ENCODE peak calls at places on chromosomes 2 and 18, in six cellular contexts. One of them, this sample, is unnamed.

GRCh38 chr18:54911551-54911950 is 47.7 kb downstream of the CCDC68 start:
- DNase-seq in PC-3: no peak
- DNase-seq in breast epithelium: no peak
- DNase-seq in heart left ventricle: no peak
- DNase-seq in brain microvascular endothelial cell: no peak
- DNase-seq in neural progenitor cell: no peak
- DNase-seq in this sample: no peak

GRCh38 chr2:201127570-201127969 is 11.6 kb downstream of the CFLAR start:
- DNase-seq in heart left ventricle: peak; percentile 51
- DNase-seq in breast epithelium: no peak
- DNase-seq in brain microvascular endothelial cell: no peak
- DNase-seq in neural progenitor cell: no peak
- DNase-seq in PC-3: no peak
- DNase-seq in this sample: peak; percentile 67

GRCh38 chr2:86592547-86593230 is 29.4 kb upstream of the CHMP3 start:
- DNase-seq in breast epithelium: no peak
- DNase-seq in brain microvascular endothelial cell: peak; percentile 2
- DNase-seq in PC-3: no peak
- DNase-seq in heart left ventricle: no peak
- DNase-seq in neural progenitor cell: no peak
- DNase-seq in this sample: no peak

GRCh38 chr2:102235491-102235890 is 48.7 kb downstream of the IL1RL2 start:
- DNase-seq in breast epithelium: no peak
- DNase-seq in neural progenitor cell: peak; percentile 55
- DNase-seq in heart left ventricle: no peak
- DNase-seq in brain microvascular endothelial cell: no peak
- DNase-seq in PC-3: peak; percentile 50
- DNase-seq in this sample: no peak

GRCh38 chr2:88638743-88639142 is 11.5 kb upstream of the EIF2AK3 start:
- DNase-seq in heart left ventricle: no peak
- DNase-seq in PC-3: peak; percentile 80
- DNase-seq in breast epithelium: no peak
- DNase-seq in neural progenitor cell: no peak
- DNase-seq in brain microvascular endothelial cell: no peak
- DNase-seq in this sample: no peak

GRCh38 chr18:35241523-35241804 is 630 bp downstream of the ZNF397 start:
- DNase-seq in neural progenitor cell: no peak
- DNase-seq in breast epithelium: no peak
- DNase-seq in brain microvascular endothelial cell: no peak
- DNase-seq in heart left ventricle: no peak
- DNase-seq in PC-3: no peak
- DNase-seq in this sample: no peak

GRCh38 chr18:23586249-23587196 is at the start of gene NPC1:
- DNase-seq in neural progenitor cell: peak; percentile 98
- DNase-seq in breast epithelium: peak; percentile 94
- DNase-seq in brain microvascular endothelial cell: peak; percentile 95
- DNase-seq in heart left ventricle: peak; percentile 96
- DNase-seq in PC-3: peak; percentile 96
- DNase-seq in this sample: peak; percentile 95

GRCh38 chr18:51154664-51155063 is 42.8 kb downstream of the MEX3C start:
- DNase-seq in brain microvascular endothelial cell: no peak
- DNase-seq in neural progenitor cell: no peak
- DNase-seq in heart left ventricle: no peak
- DNase-seq in PC-3: no peak
- DNase-seq in breast epithelium: no peak
- DNase-seq in this sample: no peak

GRCh38 chr2:84317135-84317534 is 141.9 kb downstream of the SUCLG1 start:
- DNase-seq in breast epithelium: no peak
- DNase-seq in neural progenitor cell: no peak
- DNase-seq in heart left ventricle: no peak
- DNase-seq in PC-3: no peak
- DNase-seq in brain microvascular endothelial cell: no peak
- DNase-seq in this sample: no peak

GRCh38 chr18:9020221-9020620 is 82.3 kb upstream of the NDUFV2 start:
- DNase-seq in heart left ventricle: no peak
- DNase-seq in neural progenitor cell: no peak
- DNase-seq in breast epithelium: no peak
- DNase-seq in brain microvascular endothelial cell: no peak
- DNase-seq in PC-3: no peak
- DNase-seq in this sample: no peak

GRCh38 chr2:47697000-47697601 is 85.8 kb upstream of the MSH6 start:
- DNase-seq in brain microvascular endothelial cell: no peak
- DNase-seq in PC-3: no peak
- DNase-seq in neural progenitor cell: no peak
- DNase-seq in breast epithelium: no peak
- DNase-seq in heart left ventricle: no peak
- DNase-seq in this sample: no peak

DNA sequence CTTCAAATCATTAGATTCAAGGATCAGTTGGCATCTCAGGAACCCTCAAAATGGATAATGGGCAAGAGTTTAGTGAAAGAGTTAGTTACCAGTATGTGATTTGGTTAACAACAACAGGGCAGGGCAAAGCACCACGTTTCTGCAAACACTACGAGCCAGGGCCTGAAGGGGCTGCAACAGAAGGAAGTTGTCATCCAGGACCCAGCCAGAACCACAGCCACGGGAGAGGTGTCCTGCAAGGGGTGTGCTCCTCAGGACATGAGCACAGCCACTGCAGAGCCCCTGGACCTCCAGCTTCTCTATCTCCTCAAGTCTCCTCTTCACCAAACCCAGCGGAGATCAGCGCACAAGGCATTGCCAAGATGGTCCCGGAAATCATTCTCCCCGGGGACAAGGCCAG is 173.3 kb upstream of the PIEZO2 start:
- DNase-seq in brain microvascular endothelial cell: no peak
- DNase-seq in heart left ventricle: no peak
- DNase-seq in PC-3: no peak
- DNase-seq in breast epithelium: no peak
- DNase-seq in neural progenitor cell: no peak
- DNase-seq in this sample: no peak
- TF ChIP-seq CTCF in brain microvascular endothelial cell: no peak
- TF ChIP-seq CTCF in heart left ventricle: no peak
- TF ChIP-seq CTCF in PC-3: no peak
- TF ChIP-seq CTCF in breast epithelium: no peak
- TF ChIP-seq CTCF in neural progenitor cell: no peak
- TF ChIP-seq CTCF in this sample: no peak

GRCh38 chr2:177241771-177242135 is 22.8 kb downstream of the NFE2L2 start:
- DNase-seq in heart left ventricle: no peak
- DNase-seq in PC-3: no peak
- DNase-seq in neural progenitor cell: no peak
- DNase-seq in breast epithelium: no peak
- DNase-seq in brain microvascular endothelial cell: no peak
- DNase-seq in this sample: no peak
- H3K4me3 ChIP-seq in heart left ventricle: no peak overlapping the region
- H3K4me3 ChIP-seq in PC-3: peak overlapping the region; percentile 61
- H3K4me3 ChIP-seq in neural progenitor cell: no peak overlapping the region
- H3K4me3 ChIP-seq in breast epithelium: no peak overlapping the region
- H3K4me3 ChIP-seq in brain microvascular endothelial cell: no peak overlapping the region
- H3K4me3 ChIP-seq in this sample: no peak overlapping the region

DNA sequence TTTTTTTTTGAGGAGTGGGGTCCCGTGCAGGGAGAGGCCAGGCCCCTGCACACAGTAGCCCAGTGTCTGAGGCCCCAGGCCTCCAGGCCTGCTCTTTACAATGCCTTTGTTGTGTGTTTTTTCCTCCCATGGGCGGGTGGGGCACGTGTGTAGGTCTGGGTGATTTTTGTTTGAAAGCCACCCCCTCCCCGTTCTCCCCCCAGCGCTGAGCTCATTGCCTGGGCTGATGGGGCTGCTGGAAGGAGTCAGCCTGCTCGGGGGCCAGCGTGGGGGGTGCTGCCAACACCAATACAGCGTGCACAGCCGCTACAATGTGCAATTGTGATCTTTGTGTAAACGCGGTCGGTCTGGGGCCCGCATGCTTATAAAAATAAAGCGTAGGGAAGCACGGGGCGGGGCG is 142.7 kb downstream of the DYSF start:
- DNase-seq in brain microvascular endothelial cell: no peak
- DNase-seq in PC-3: no peak
- DNase-seq in breast epithelium: no peak
- DNase-seq in heart left ventricle: no peak
- DNase-seq in neural progenitor cell: no peak
- DNase-seq in this sample: no peak
- TF ChIP-seq CTCF in brain microvascular endothelial cell: no peak
- TF ChIP-seq CTCF in PC-3: no peak
- TF ChIP-seq CTCF in breast epithelium: no peak
- TF ChIP-seq CTCF in heart left ventricle: no peak
- TF ChIP-seq CTCF in neural progenitor cell: no peak
- TF ChIP-seq CTCF in this sample: no peak

GRCh38 chr18:21701621-21702020 is 3.0 kb downstream of the ABHD3 start:
- DNase-seq in PC-3: no peak
- DNase-seq in heart left ventricle: no peak
- DNase-seq in breast epithelium: no peak
- DNase-seq in neural progenitor cell: no peak
- DNase-seq in brain microvascular endothelial cell: no peak
- DNase-seq in this sample: no peak
- H3K4me3 ChIP-seq in PC-3: no peak overlapping the region
- H3K4me3 ChIP-seq in heart left ventricle: no peak overlapping the region
- H3K4me3 ChIP-seq in breast epithelium: no peak overlapping the region
- H3K4me3 ChIP-seq in neural progenitor cell: no peak overlapping the region
- H3K4me3 ChIP-seq in brain microvascular endothelial cell: no peak overlapping the region
- H3K4me3 ChIP-seq in this sample: no peak overlapping the region

DNA sequence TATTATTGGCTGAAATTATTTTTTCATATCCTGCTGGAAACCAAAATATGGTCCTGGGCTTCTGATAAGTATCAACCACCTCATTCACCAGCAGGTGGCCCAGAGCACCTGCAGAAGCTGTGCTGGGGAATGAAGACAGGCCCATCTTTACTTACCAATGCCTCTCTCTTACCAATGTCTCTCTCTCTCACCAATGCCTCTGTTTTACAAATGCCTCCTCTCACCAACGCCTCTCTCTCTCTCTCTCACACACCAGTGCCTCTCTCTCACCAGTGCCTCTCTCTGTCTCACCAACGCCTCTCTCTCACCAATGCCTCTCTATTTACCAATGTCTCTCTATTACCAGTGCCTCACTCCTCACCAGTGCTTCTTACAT is 2.3 kb upstream of the MAL start:
- DNase-seq in breast epithelium: no peak
- DNase-seq in neural progenitor cell: no peak
- DNase-seq in PC-3: peak; percentile 75
- DNase-seq in brain microvascular endothelial cell: no peak
- DNase-seq in heart left ventricle: no peak
- DNase-seq in this sample: no peak
- TF ChIP-seq CTCF in breast epithelium: no peak
- TF ChIP-seq CTCF in neural progenitor cell: no peak
- TF ChIP-seq CTCF in PC-3: peak; percentile 76
- TF ChIP-seq CTCF in brain microvascular endothelial cell: no peak
- TF ChIP-seq CTCF in heart left ventricle: no peak
- TF ChIP-seq CTCF in this sample: no peak

GRCh38 chr2:33214436-33214835 is 262.0 kb upstream of the RASGRP3 start:
- DNase-seq in heart left ventricle: peak; percentile 32
- DNase-seq in brain microvascular endothelial cell: peak; percentile 97
- DNase-seq in breast epithelium: no peak
- DNase-seq in neural progenitor cell: no peak
- DNase-seq in PC-3: no peak
- DNase-seq in this sample: peak; percentile 83

GRCh38 chr2:33214857-33215256 is 261.6 kb upstream of the RASGRP3 start:
- DNase-seq in breast epithelium: no peak
- DNase-seq in brain microvascular endothelial cell: no peak
- DNase-seq in neural progenitor cell: no peak
- DNase-seq in heart left ventricle: no peak
- DNase-seq in PC-3: no peak
- DNase-seq in this sample: no peak

GRCh38 chr2:33216508-33217182 is 259.8 kb upstream of the RASGRP3 start:
- DNase-seq in neural progenitor cell: no peak
- DNase-seq in brain microvascular endothelial cell: peak; percentile 63
- DNase-seq in heart left ventricle: peak; percentile 77
- DNase-seq in PC-3: no peak
- DNase-seq in breast epithelium: no peak
- DNase-seq in this sample: no peak

GRCh38 chr2:33215983-33216382 is 260.5 kb upstream of the RASGRP3 start:
- DNase-seq in PC-3: no peak
- DNase-seq in neural progenitor cell: no peak
- DNase-seq in brain microvascular endothelial cell: no peak
- DNase-seq in heart left ventricle: no peak
- DNase-seq in breast epithelium: no peak
- DNase-seq in this sample: no peak

DNA sequence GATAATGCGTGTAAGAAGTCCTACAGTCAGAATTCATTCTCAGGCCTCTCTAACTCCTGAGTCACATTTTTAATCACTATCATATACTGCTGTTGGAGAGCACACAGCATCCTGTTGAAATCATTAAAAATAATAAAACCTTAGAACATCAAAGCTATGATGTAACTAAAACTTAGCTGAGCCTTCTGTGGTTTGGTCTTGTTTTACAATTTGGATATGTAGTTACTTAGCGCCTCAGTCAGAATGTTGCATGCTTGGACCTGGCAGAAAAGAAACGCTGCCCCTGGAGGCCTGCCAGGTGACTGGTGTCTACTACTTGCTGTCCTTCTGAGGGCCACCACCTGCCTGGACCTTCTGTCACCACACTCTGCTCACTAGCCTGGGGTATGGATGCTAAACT is 261.1 kb upstream of the RASGRP3 start:
- DNase-seq in breast epithelium: no peak
- DNase-seq in PC-3: peak; percentile 16
- DNase-seq in heart left ventricle: peak; percentile 80
- DNase-seq in neural progenitor cell: no peak
- DNase-seq in brain microvascular endothelial cell: peak; percentile 90
- DNase-seq in this sample: peak; percentile 96
- H3K4me3 ChIP-seq in breast epithelium: no peak overlapping the region
- H3K4me3 ChIP-seq in PC-3: no peak overlapping the region
- H3K4me3 ChIP-seq in heart left ventricle: no peak overlapping the region
- H3K4me3 ChIP-seq in neural progenitor cell: no peak overlapping the region
- H3K4me3 ChIP-seq in brain microvascular endothelial cell: no peak overlapping the region
- H3K4me3 ChIP-seq in this sample: no peak overlapping the region

GRCh38 chr2:156192468-156192867 is 140.1 kb downstream of the NR4A2 start:
- DNase-seq in neural progenitor cell: no peak
- DNase-seq in brain microvascular endothelial cell: no peak
- DNase-seq in heart left ventricle: no peak
- DNase-seq in PC-3: no peak
- DNase-seq in breast epithelium: no peak
- DNase-seq in this sample: no peak
- TF ChIP-seq CTCF in neural progenitor cell: peak; percentile 30
- TF ChIP-seq CTCF in brain microvascular endothelial cell: peak; percentile 13
- TF ChIP-seq CTCF in heart left ventricle: peak; percentile 28
- TF ChIP-seq CTCF in PC-3: peak; percentile 35
- TF ChIP-seq CTCF in breast epithelium: no peak
- TF ChIP-seq CTCF in this sample: peak; percentile 17

GRCh38 chr2:138780908-138781307 is 718 bp upstream of the NXPH2 start:
- DNase-seq in neural progenitor cell: no peak
- DNase-seq in brain microvascular endothelial cell: no peak
- DNase-seq in heart left ventricle: no peak
- DNase-seq in breast epithelium: no peak
- DNase-seq in PC-3: no peak
- DNase-seq in this sample: no peak
- H3K4me3 ChIP-seq in neural progenitor cell: peak overlapping the region; percentile 54
- H3K4me3 ChIP-seq in brain microvascular endothelial cell: no peak overlapping the region
- H3K4me3 ChIP-seq in heart left ventricle: no peak overlapping the region
- H3K4me3 ChIP-seq in breast epithelium: peak overlapping the region; percentile 45
- H3K4me3 ChIP-seq in PC-3: no peak overlapping the region
- H3K4me3 ChIP-seq in this sample: no peak overlapping the region